ENCODE peak calls at places on chromosome 22, in four cellular contexts. One of them, this sample, is unnamed.

GRCh38 chr22:28855355-28856094 is 27.8 kb upstream of the ZNRF3 start:
- DNase-seq in CD8-positive, alpha-beta T cell: peak
- DNase-seq in naive thymus-derived CD4-positive, alpha-beta T cell: peak
- DNase-seq in H9: peak
- DNase-seq in this sample: no peak

GRCh38 chr22:44136112-44136511 is 44.6 kb upstream of the PARVG start:
- DNase-seq in H9: no peak
- DNase-seq in CD8-positive, alpha-beta T cell: no peak
- DNase-seq in naive thymus-derived CD4-positive, alpha-beta T cell: no peak
- DNase-seq in this sample: no peak

GRCh38 chr22:46967445-46968358 is 205.3 kb downstream of the TBC1D22A start:
- DNase-seq in naive thymus-derived CD4-positive, alpha-beta T cell: no peak
- DNase-seq in H9: no peak
- DNase-seq in CD8-positive, alpha-beta T cell: no peak
- DNase-seq in this sample: no peak

GRCh38 chr22:21972293-21972779 is 10.3 kb downstream of the TOP3B start:
- DNase-seq in naive thymus-derived CD4-positive, alpha-beta T cell: peak
- DNase-seq in H9: peak
- DNase-seq in CD8-positive, alpha-beta T cell: peak
- DNase-seq in this sample: peak

GRCh38 chr22:45645526-45646414 is 25.9 kb upstream of the ATXN10 start:
- DNase-seq in CD8-positive, alpha-beta T cell: peak
- DNase-seq in naive thymus-derived CD4-positive, alpha-beta T cell: peak
- DNase-seq in H9: peak
- DNase-seq in this sample: peak

GRCh38 chr22:44357962-44358553 is 45.3 kb upstream of the SHISAL1 start:
- DNase-seq in CD8-positive, alpha-beta T cell: no peak
- DNase-seq in naive thymus-derived CD4-positive, alpha-beta T cell: no peak
- DNase-seq in H9: no peak
- DNase-seq in this sample: no peak

GRCh38 chr22:21921729-21922128 is 30.9 kb downstream of the PPM1F start:
- DNase-seq in H9: peak
- DNase-seq in CD8-positive, alpha-beta T cell: no peak
- DNase-seq in naive thymus-derived CD4-positive, alpha-beta T cell: no peak
- DNase-seq in this sample: no peak

GRCh38 chr22:29072193-29072978 is 449 bp upstream of the KREMEN1 start:
- DNase-seq in CD8-positive, alpha-beta T cell: peak
- DNase-seq in H9: peak
- DNase-seq in naive thymus-derived CD4-positive, alpha-beta T cell: peak
- DNase-seq in this sample: peak

GRCh38 chr22:42389137-42389536 is 43.1 kb downstream of the NFAM1 start:
- DNase-seq in H9: no peak
- DNase-seq in naive thymus-derived CD4-positive, alpha-beta T cell: no peak
- DNase-seq in CD8-positive, alpha-beta T cell: no peak
- DNase-seq in this sample: no peak

DNA sequence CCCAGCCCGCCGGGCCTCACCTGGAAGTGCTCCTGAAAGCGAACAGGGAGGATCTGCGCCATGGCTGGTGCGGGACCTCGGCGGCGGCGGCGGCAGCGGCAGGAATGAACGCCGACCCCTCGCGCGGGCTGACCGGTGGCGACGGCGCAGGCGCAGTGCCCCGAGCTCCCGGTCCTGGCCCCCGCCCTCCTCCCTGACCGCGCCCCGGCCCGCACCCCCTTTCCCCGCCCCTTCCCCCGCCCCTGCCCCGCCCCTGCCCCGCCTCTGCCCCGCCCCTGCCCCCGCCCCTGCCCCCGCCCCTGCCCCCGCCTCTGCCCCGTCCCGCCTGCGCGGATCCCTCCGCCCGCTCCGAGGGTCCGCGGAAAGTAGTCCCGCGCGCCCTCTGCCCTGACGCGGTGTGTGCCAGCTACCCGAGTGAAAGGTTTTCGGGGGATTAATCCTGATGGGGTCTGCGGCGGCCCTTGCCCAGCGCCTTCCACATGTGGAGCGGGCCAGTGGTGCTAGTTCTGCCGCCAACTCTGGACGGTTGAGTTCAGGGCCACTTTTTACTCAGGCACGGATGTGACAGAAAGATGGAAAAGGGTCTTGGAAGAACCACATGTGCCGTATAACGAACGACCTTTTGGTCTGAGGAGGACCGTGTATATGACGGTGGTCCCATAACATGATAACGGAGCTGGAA is at the start of gene CLTCL1:
- DNase-seq in naive thymus-derived CD4-positive, alpha-beta T cell: peak
- DNase-seq in H9: peak
- DNase-seq in CD8-positive, alpha-beta T cell: peak
- DNase-seq in this sample: peak
- H3K27ac ChIP-seq in naive thymus-derived CD4-positive, alpha-beta T cell: peak
- H3K27ac ChIP-seq in H9: no peak
- H3K27ac ChIP-seq in CD8-positive, alpha-beta T cell: peak
- H3K27ac ChIP-seq in this sample: peak

GRCh38 chr22:37567991-37568390 is 7.7 kb downstream of the CDC42EP1 start:
- DNase-seq in H9: peak
- DNase-seq in naive thymus-derived CD4-positive, alpha-beta T cell: no peak
- DNase-seq in CD8-positive, alpha-beta T cell: no peak
- DNase-seq in this sample: no peak
- H3K27ac ChIP-seq in H9: no peak
- H3K27ac ChIP-seq in naive thymus-derived CD4-positive, alpha-beta T cell: no peak
- H3K27ac ChIP-seq in CD8-positive, alpha-beta T cell: no peak
- H3K27ac ChIP-seq in this sample: peak

GRCh38 chr22:26486394-26486793 is 2.7 kb downstream of the SRRD start:
- DNase-seq in CD8-positive, alpha-beta T cell: no peak
- DNase-seq in naive thymus-derived CD4-positive, alpha-beta T cell: no peak
- DNase-seq in H9: no peak
- DNase-seq in this sample: no peak

GRCh38 chr22:26483439-26484359 is at the start of the genes HPS4 and SRRD:
- DNase-seq in naive thymus-derived CD4-positive, alpha-beta T cell: peak
- DNase-seq in CD8-positive, alpha-beta T cell: peak
- DNase-seq in H9: peak
- DNase-seq in this sample: peak

GRCh38 chr22:26485991-26486390 is 2.3 kb downstream of the SRRD start:
- DNase-seq in H9: no peak
- DNase-seq in naive thymus-derived CD4-positive, alpha-beta T cell: no peak
- DNase-seq in CD8-positive, alpha-beta T cell: no peak
- DNase-seq in this sample: no peak

GRCh38 chr22:26484360-26484706 is 656 bp downstream of the SRRD start:
- DNase-seq in CD8-positive, alpha-beta T cell: no peak
- DNase-seq in naive thymus-derived CD4-positive, alpha-beta T cell: no peak
- DNase-seq in H9: no peak
- DNase-seq in this sample: no peak

GRCh38 chr22:26485013-26485412 is 1.3 kb downstream of the SRRD start:
- DNase-seq in CD8-positive, alpha-beta T cell: no peak
- DNase-seq in naive thymus-derived CD4-positive, alpha-beta T cell: no peak
- DNase-seq in H9: no peak
- DNase-seq in this sample: no peak
- H3K27ac ChIP-seq in CD8-positive, alpha-beta T cell: no peak
- H3K27ac ChIP-seq in naive thymus-derived CD4-positive, alpha-beta T cell: peak
- H3K27ac ChIP-seq in H9: no peak
- H3K27ac ChIP-seq in this sample: no peak

GRCh38 chr22:30247974-30248373 is 1.4 kb upstream of the LIF start:
- DNase-seq in CD8-positive, alpha-beta T cell: no peak
- DNase-seq in naive thymus-derived CD4-positive, alpha-beta T cell: no peak
- DNase-seq in H9: no peak
- DNase-seq in this sample: no peak

GRCh38 chr22:30245985-30246901 is at the start of gene LIF:
- DNase-seq in H9: peak
- DNase-seq in CD8-positive, alpha-beta T cell: no peak
- DNase-seq in naive thymus-derived CD4-positive, alpha-beta T cell: peak
- DNase-seq in this sample: no peak

GRCh38 chr22:30247561-30247960 is 1.0 kb upstream of the LIF start:
- DNase-seq in naive thymus-derived CD4-positive, alpha-beta T cell: no peak
- DNase-seq in CD8-positive, alpha-beta T cell: no peak
- DNase-seq in H9: no peak
- DNase-seq in this sample: no peak

GRCh38 chr22:30248484-30248883 is 1.9 kb upstream of the LIF start:
- DNase-seq in H9: no peak
- DNase-seq in CD8-positive, alpha-beta T cell: no peak
- DNase-seq in naive thymus-derived CD4-positive, alpha-beta T cell: no peak
- DNase-seq in this sample: no peak

GRCh38 chr22:30246962-30247376 is 410 bp upstream of the LIF start:
- DNase-seq in CD8-positive, alpha-beta T cell: no peak
- DNase-seq in naive thymus-derived CD4-positive, alpha-beta T cell: no peak
- DNase-seq in H9: no peak
- DNase-seq in this sample: no peak
- H3K27ac ChIP-seq in CD8-positive, alpha-beta T cell: no peak
- H3K27ac ChIP-seq in naive thymus-derived CD4-positive, alpha-beta T cell: no peak
- H3K27ac ChIP-seq in H9: no peak
- H3K27ac ChIP-seq in this sample: no peak

GRCh38 chr22:32621656-32622003 is 147.0 kb downstream of the FBXO7 start:
- DNase-seq in H9: no peak
- DNase-seq in CD8-positive, alpha-beta T cell: no peak
- DNase-seq in naive thymus-derived CD4-positive, alpha-beta T cell: no peak
- DNase-seq in this sample: no peak
- H3K27ac ChIP-seq in H9: no peak
- H3K27ac ChIP-seq in CD8-positive, alpha-beta T cell: no peak
- H3K27ac ChIP-seq in naive thymus-derived CD4-positive, alpha-beta T cell: no peak
- H3K27ac ChIP-seq in this sample: no peak

This sample was measured in substantia nigra.